ENCODE peak calls at places on chromosome 2, in nine cellular contexts. Q, T, A, H, J, B, G, P and D are unnamed samples.

GRCh38 chr2:127620867-127621266 is 25.1 kb upstream of the GPR17 start:
- DNase-seq in Q (no peak), T (no peak), A (no peak), H (no peak), J (no peak), B (peak; percentile 24), G (no peak), P (no peak), D (no peak)

GRCh38 chr2:227884511-227884947 is 13.1 kb downstream of the DAW1 start:
- DNase-seq in Q (peak; percentile 30), T (peak; percentile 62), A (peak; percentile 48), H (no peak), J (peak; percentile 77), B (peak; percentile 97), G (peak; percentile 27), P (peak; percentile 32), D (peak; percentile 52)

GRCh38 chr2:241379481-241380480 is 23.7 kb downstream of the FARP2 start:
- DNase-seq in Q (no peak), T (no peak), A (no peak), H (no peak), J (no peak), B (no peak), G (no peak), P (no peak), D (no peak)

GRCh38 chr2:72139871-72140620 is 7.6 kb downstream of the CYP26B1 start:
- DNase-seq in Q (peak; percentile 4), T (no peak), A (no peak), H (no peak), J (no peak), B (peak; percentile 22), G (no peak), P (no peak), D (peak; percentile 4)

GRCh38 chr2:174617120-174617519 is 19.5 kb upstream of the WIPF1 start:
- DNase-seq in Q (no peak), T (no peak), A (no peak), H (no peak), J (no peak), B (no peak), G (no peak), P (no peak), D (no peak)

GRCh38 chr2:45259144-45259543 is 249.9 kb upstream of the SIX2 start:
- DNase-seq in Q (no peak), T (no peak), A (no peak), H (no peak), J (no peak), B (no peak), G (no peak), P (no peak), D (no peak)

GRCh38 chr2:67240507-67240906 is 156.6 kb upstream of the ETAA1 start:
- DNase-seq in Q (no peak), T (no peak), A (no peak), H (no peak), J (no peak), B (no peak), G (no peak), P (no peak), D (no peak)

GRCh38 chr2:188199716-188200128 is 92.0 kb upstream of the GULP1 start:
- DNase-seq in Q (no peak), T (no peak), A (no peak), H (no peak), J (no peak), B (no peak), G (peak; percentile 60), P (no peak), D (no peak)

GRCh38 chr2:150679456-150680120 is 192.1 kb upstream of the RND3 start:
- DNase-seq in Q (no peak), T (no peak), A (no peak), H (no peak), J (no peak), B (no peak), G (no peak), P (no peak), D (no peak)

GRCh38 chr2:41736105-41736567 is 311.7 kb upstream of the PKDCC start:
- DNase-seq in Q (no peak), T (no peak), A (no peak), H (no peak), J (no peak), B (no peak), G (no peak), P (no peak), D (no peak)

DNA sequence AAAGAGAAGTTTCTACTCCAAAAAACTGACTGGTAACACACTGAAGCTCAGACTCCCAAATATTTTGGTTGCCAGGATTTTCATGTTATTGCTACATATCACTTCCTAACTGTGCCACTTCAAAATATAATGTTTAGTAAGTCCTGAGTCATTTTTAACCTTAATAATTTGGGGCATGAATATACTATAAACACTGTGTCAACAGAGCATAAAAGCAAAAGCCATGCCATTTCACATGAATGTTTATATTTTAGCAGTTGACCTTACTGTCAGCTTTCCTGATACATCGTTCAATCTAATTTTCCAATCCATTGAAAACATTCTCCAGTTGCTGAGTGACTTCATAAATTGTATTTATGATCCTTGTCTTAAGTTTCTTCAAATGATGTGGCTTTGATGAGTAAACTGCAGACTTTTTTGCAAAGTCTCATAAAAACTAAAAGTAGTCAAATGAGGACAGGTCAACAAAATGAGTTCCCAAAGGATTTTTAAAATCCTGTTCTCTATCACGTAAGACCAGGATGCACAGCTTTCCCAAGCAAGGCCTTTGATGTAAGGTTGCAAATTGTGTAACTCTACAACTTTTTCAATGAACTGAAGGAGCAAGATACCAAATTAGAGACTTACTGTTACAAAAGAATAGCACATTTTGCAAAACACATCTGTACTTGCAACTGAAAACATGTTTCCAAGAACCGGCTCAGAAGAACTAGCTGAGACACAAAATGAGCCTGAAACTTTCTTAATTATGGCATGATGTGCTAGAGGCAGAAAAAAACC is 117.7 kb downstream of the SATB2 start:
- DNase-seq in Q (no peak), T (no peak), A (no peak), H (no peak), J (no peak), B (no peak), G (no peak), P (no peak), D (no peak)
- H3K9me3 ChIP-seq in Q (no peaks in the 10 kb centered on the region), T (no peaks in the 10 kb centered on the region), A (no peaks in the 10 kb centered on the region), H (no peaks in the 10 kb centered on the region), J (no peaks in the 10 kb centered on the region), B (no peaks in the 10 kb centered on the region), G (no peaks in the 10 kb centered on the region), P (no peaks in the 10 kb centered on the region), D (no peaks in the 10 kb centered on the region)

GRCh38 chr2:240109386-240109785 is 26.7 kb downstream of the COPS9 start:
- DNase-seq in Q (no peak), T (no peak), A (no peak), H (no peak), J (no peak), B (no peak), G (no peak), P (no peak), D (no peak)

GRCh38 chr2:240106765-240107164 is 29.3 kb downstream of the COPS9 start:
- DNase-seq in Q (no peak), T (no peak), A (no peak), H (no peak), J (no peak), B (no peak), G (no peak), P (no peak), D (no peak)

GRCh38 chr2:240107386-240107785 is 28.7 kb downstream of the COPS9 start:
- DNase-seq in Q (no peak), T (peak; percentile 43), A (no peak), H (no peak), J (no peak), B (no peak), G (no peak), P (no peak), D (no peak)

GRCh38 chr2:240112914-240113690 is 23.0 kb downstream of the COPS9 start:
- DNase-seq in Q (no peak), T (no peak), A (no peak), H (no peak), J (no peak), B (peak; percentile 80), G (no peak), P (no peak), D (no peak)

DNA sequence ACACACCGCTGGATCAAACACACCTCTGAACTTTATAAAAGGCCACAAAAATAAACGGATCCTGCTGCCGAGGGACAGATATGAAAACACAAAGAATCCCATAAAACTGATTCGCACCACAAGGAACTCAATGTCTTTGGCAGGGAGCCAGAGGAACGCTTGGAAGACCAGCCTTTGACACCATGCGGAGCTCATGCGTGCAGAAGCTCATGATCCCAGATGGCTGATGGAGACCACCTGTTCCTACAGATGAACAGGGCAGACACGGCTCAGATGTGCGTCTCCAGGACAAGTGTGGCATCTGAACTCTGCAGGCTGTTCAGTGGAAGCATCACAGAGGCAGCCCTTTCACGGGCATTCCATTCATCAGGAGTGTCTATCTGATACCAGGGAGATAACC is 24.9 kb downstream of the COPS9 start:
- DNase-seq in Q (no peak), T (no peak), A (no peak), H (no peak), J (no peak), B (no peak), G (no peak), P (no peak), D (no peak)
- H3K9me3 ChIP-seq in Q (no peaks in the 10 kb centered on the region), T (no peaks in the 10 kb centered on the region), A (no peaks in the 10 kb centered on the region), H (no peaks in the 10 kb centered on the region), J (no peaks in the 10 kb centered on the region), B (no peaks in the 10 kb centered on the region), G (no peaks in the 10 kb centered on the region), P (no peaks in the 10 kb centered on the region), D (no peaks in the 10 kb centered on the region)

DNA sequence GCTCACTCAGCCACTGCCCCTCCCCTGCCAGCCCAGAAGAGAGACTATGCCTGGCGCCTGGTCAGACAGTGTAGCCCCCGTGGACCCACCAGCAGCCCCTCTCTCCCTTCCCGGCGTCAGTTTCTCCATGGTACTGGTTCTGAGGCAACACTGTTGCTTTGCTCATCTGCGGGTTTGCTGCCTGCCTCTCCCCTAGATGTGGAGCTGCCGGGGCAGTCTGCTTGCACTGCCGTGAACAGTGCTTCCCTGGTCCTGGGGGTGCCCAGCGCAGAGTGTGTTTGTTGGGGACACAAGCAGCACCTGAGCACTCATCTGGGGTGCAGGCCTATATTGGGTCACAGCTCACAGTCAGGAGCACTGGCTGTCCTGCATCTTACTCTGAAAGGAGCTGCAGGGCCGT is 309.9 kb downstream of the NDUFA10 start:
- DNase-seq in Q (no peak), T (peak; percentile 35), A (no peak), H (no peak), J (no peak), B (peak; percentile 32), G (no peak), P (no peak), D (no peak)
- H3K9me3 ChIP-seq in Q (peaks cover 31% of the 10 kb centered on the region), T (peaks cover 28% of the 10 kb centered on the region), A (no peaks in the 10 kb centered on the region), H (no peaks in the 10 kb centered on the region), J (peaks cover 23% of the 10 kb centered on the region), B (peaks cover 28% of the 10 kb centered on the region), G (peaks cover 60% of the 10 kb centered on the region), P (peaks cover 36% of the 10 kb centered on the region), D (no peaks in the 10 kb centered on the region)

GRCh38 chr2:52703004-52703403 is 1064.6 kb upstream of the CHAC2 start:
- DNase-seq in Q (no peak), T (no peak), A (no peak), H (no peak), J (no peak), B (no peak), G (no peak), P (no peak), D (no peak)

DNA sequence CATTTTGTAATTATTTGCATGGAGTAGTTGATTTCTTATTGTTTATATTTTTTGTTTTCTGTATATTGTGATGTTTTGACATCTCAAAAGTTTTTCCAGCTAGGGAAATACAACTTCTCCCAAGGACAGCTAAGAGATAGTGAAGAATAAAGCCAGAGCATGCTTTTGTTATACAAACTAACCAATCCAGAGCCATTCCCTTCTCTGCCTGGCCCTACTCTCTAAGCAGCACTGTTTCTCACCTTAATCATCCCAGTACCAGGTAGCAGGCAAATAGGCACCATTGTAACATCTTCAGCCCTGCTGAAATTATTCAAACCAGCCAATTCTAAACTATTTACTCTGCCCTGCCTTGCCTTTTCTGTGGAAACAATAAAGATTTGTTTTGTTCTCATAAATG is 1063.4 kb upstream of the CHAC2 start:
- DNase-seq in Q (no peak), T (no peak), A (no peak), H (no peak), J (no peak), B (no peak), G (no peak), P (no peak), D (no peak)
- H3K9me3 ChIP-seq in Q (no peaks in the 10 kb centered on the region), T (no peaks in the 10 kb centered on the region), A (no peaks in the 10 kb centered on the region), H (no peaks in the 10 kb centered on the region), J (no peaks in the 10 kb centered on the region), B (no peaks in the 10 kb centered on the region), G (no peaks in the 10 kb centered on the region), P (no peaks in the 10 kb centered on the region), D (no peaks in the 10 kb centered on the region)